ENCODE peak calls at places on chromosomes 2 and 18, in nine cellular contexts. A, E, B, Z, M, T, D, F and V are unnamed samples.

GRCh38 chr2:75515584-75516368 is 45.0 kb downstream of the EVA1A start:
- DNase-seq in T (no peak), M (no peak), D (no peak), A (no peak), Z (no peak), E (no peak), F (no peak), B (no peak), V (no peak)

GRCh38 chr2:43525506-43525905 is 70.3 kb downstream of the THADA start:
- DNase-seq in Z (no peak), A (no peak), M (no peak), T (no peak), B (no peak), D (no peak), E (no peak), F (no peak), V (no peak)

GRCh38 chr2:159155315-159155714 is 131.2 kb downstream of the WDSUB1 start:
- DNase-seq in D (no peak), E (no peak), Z (no peak), T (peak), B (no peak), F (no peak), M (no peak), A (no peak), V (no peak)

GRCh38 chr2:37324536-37324785 is 172 bp downstream of the PRKD3 start:
- DNase-seq in A (peak), B (no peak), T (peak), E (peak), Z (peak), F (peak), D (no peak), M (no peak), V (peak)

GRCh38 chr2:237193436-237193835 is 107.7 kb downstream of the COPS8 start:
- DNase-seq in T (no peak), M (no peak), B (no peak), F (no peak), A (no peak), Z (no peak), E (no peak), D (no peak), V (no peak)

GRCh38 chr2:5007596-5007995 is 684.6 kb upstream of the SOX11 start:
- DNase-seq in T (no peak), A (no peak), F (no peak), B (no peak), E (no peak), Z (no peak), D (no peak), M (no peak), V (no peak)

GRCh38 chr2:1502891-1503304 is 89.6 kb downstream of the TPO start:
- DNase-seq in A (no peak), F (peak), D (no peak), M (no peak), E (no peak), T (no peak), B (no peak), Z (no peak), V (no peak)

GRCh38 chr18:41265047-41265446 is 690.0 kb upstream of the PIK3C3 start:
- DNase-seq in D (no peak), F (no peak), T (peak), A (peak), M (no peak), B (no peak), E (peak), Z (no peak), V (no peak)

GRCh38 chr2:27379840-27380625 is 501 bp downstream of the ZNF513 start:
- DNase-seq in A (peak), E (peak), D (no peak), B (no peak), F (peak), M (no peak), T (peak), Z (no peak), V (peak)

GRCh38 chr2:238686223-238686622 is 161.7 kb upstream of the TWIST2 start:
- DNase-seq in M (no peak), Z (no peak), E (no peak), A (no peak), T (no peak), B (no peak), D (no peak), F (no peak), V (no peak)

GRCh38 chr2:204260162-204260877 is 285.0 kb upstream of the PARD3B start:
- DNase-seq in Z (no peak), F (peak), A (peak), T (peak), E (peak), B (peak), D (peak), M (peak), V (peak)

GRCh38 chr18:14949800-14950415 is 201.9 kb downstream of the ANKRD30B start:
- DNase-seq in D (no peak), M (no peak), A (no peak), E (no peak), F (no peak), T (no peak), Z (no peak), B (no peak), V (no peak)

DNA sequence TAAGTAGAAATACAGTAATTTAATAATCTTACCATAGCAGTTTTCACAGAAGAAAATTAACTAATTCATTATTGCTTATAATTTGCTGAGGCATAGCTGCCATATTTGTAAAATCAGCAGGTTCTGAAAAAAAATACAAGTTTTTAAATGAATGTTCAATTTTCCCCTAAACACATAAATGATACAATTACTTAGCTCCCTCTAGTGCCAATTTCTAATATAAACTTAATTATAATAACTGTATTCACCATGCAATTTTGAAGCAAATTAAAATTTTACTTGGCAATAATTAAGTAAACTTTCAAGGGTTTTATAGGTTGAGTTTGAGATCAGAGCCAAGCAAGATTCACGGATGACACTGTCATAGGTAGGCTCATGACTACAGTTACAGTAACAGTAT is 1321.6 kb upstream of the ACVR2A start:
- DNase-seq in Z (no peak), F (no peak), B (no peak), T (peak), A (peak), M (peak), D (no peak), E (peak), V (no peak)
- TF ChIP-seq CTCF in Z (no peak), F (no peak), B (no peak), T (no peak), A (peak), M (no peak), D (no peak), E (peak), V (peak)

GRCh38 chr2:113723411-113723810 is 33.0 kb downstream of the SLC35F5 start:
- DNase-seq in F (no peak), B (no peak), T (no peak), Z (no peak), E (no peak), D (no peak), M (no peak), A (no peak), V (no peak)

GRCh38 chr2:113724010-113724409 is 32.4 kb downstream of the SLC35F5 start:
- DNase-seq in F (no peak), D (no peak), T (no peak), A (no peak), Z (no peak), E (no peak), M (no peak), B (no peak), V (no peak)

GRCh38 chr2:113716291-113716690 is 40.2 kb downstream of the SLC35F5 start:
- DNase-seq in Z (no peak), T (no peak), E (peak), F (no peak), D (no peak), B (no peak), A (peak), M (no peak), V (peak)

DNA sequence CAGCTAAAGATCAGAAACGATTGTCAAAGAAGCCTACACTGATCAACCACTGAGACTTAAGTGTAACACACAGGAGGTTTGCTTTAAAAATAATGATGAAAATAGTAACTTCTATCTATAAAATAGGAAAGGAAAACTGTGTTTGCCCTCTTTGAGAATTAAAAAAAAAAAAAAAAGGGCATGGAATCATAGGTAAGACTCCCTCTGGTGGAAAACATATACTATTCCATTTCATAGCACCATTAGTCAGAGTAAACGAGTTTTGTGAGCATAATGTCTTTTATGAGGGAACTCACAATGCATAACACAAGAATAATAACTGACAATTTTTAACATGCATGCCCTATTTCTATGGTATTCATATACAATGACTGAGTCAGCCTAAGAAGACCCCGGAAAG is 36.3 kb downstream of the SLC35F5 start:
- DNase-seq in T (peak), Z (no peak), A (peak), E (peak), B (no peak), F (no peak), M (no peak), D (no peak), V (no peak)
- TF ChIP-seq CTCF in T (no peak), Z (peak), A (peak), E (peak), B (peak), F (peak), M (no peak), D (peak), V (peak)

GRCh38 chr2:166180951-166181812 is 53.4 kb upstream of the SCN1A start:
- DNase-seq in T (peak), M (peak), A (peak), E (peak), Z (no peak), F (no peak), B (peak), D (peak), V (peak)
- TF ChIP-seq CTCF in T (peak), M (peak), A (peak), E (peak), Z (no peak), F (no peak), B (peak), D (peak), V (peak)

DNA sequence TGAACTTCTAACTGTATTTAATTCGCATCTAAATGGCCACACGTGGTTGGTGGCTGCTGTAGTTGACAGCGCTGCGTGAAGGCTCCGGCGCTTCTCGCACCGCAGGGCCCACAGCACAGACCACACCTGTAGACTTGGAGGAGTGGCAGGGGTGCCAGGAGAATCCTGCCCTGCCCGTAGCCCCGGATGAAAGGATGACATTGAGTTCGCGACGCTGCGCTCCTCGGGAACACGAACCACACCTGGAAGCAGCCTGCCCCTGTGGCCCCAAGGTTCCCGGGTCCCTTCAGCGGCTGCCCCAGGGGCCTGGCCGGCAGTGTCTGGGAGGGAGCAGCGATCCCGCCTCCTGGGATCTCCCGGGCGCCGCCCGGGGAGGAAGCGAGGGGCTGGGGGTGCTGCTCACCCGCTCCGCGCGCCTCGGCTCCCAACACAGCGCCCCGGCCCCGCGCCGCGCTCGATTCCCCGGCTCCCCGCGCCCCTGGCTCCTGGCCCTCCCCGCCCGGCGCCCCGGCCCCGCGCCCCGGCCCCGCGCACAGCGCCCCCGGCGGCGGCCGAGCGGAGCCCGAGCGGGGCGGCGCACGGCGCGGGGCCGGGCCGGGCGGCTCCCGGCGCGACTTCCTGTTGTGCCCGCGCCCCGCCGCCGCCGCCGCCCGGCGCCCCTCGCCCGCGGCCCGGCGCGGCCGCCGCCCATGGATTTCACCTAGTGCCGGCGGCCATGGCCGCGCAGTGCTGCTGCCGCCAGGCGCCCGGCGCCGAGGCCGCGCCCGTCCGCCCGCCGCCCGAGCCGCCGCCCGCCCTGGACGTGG is at the start of gene RNPEPL1:
- DNase-seq in F (peak), B (no peak), A (peak), E (no peak), M (peak), D (no peak), T (peak), Z (no peak), V (peak)
- TF ChIP-seq CTCF in F (peak), B (peak), A (no peak), E (no peak), M (no peak), D (no peak), T (no peak), Z (no peak), V (peak)

DNA sequence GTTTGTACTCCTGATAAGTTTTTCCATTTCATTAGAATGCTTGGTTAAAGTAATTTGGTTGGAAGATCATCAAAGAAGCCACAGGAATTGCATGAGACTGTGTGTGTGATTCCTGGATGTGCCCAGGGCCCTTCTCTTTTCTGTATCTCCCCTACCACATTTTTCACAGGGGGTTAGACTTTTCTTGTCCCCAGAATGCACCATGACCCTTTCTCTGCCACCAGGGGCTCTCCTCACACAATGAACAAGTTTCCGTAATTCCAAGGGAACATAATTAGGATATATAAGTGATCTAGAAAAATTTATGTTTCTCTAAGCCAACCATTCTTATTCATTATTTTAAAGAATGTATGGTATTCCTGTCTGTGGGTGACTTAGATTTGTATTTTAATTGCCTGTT is 291.8 kb downstream of the NEDD4L start:
- DNase-seq in Z (no peak), T (no peak), B (no peak), E (no peak), M (no peak), A (no peak), F (no peak), D (no peak), V (no peak)
- TF ChIP-seq CTCF in Z (no peak), T (no peak), B (peak), E (peak), M (no peak), A (peak), F (no peak), D (peak), V (peak)

DNA sequence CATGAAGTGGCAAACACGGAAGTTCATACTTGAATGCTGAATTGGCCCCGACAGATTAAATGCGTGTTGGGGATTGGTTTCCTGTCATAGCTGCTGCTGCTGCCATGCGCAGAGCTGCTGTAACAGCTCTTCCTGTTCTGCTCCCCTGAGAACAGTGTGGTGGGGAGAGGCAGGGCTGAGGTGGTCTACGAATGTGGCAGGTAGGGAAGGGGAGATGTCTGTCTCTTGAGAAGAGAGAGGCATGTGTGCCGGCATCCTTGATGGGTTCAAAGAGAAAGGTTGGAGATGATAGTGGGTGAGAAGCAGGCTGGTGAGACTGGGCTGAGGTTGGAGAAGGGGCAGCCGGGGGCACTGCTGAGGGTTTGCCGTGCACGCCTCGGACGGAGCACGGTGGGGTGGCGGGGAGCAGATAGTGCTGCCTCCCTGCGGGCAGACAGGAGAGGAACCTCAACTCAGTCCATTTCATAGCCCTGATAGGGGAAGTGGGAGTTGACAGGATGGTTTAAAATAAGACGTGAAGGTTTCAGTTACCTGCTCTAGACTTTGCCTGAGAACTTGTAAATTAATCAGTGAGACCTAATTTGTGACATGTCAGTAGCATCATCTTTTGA is 46.1 kb downstream of the TMEM185B start:
- DNase-seq in M (peak), A (no peak), T (peak), E (no peak), F (no peak), Z (peak), B (no peak), D (no peak), V (no peak)
- TF ChIP-seq CTCF in M (peak), A (no peak), T (peak), E (peak), F (no peak), Z (peak), B (no peak), D (no peak), V (no peak)

GRCh38 chr2:46780411-46780800 is 135.2 kb downstream of the MCFD2 start:
- DNase-seq in B (no peak), M (no peak), A (peak), Z (no peak), F (peak), D (no peak), E (peak), T (no peak), V (no peak)

GRCh38 chr2:46781468-46782189 is 134.0 kb downstream of the MCFD2 start:
- DNase-seq in M (no peak), B (no peak), Z (no peak), D (no peak), F (peak), E (peak), T (no peak), A (no peak), V (no peak)

GRCh38 chr2:46780801-46781445 is 134.7 kb downstream of the MCFD2 start:
- DNase-seq in E (peak), D (no peak), B (peak), T (no peak), Z (no peak), A (peak), M (no peak), F (peak), V (no peak)

GRCh38 chr2:46778516-46778915 is 137.1 kb downstream of the MCFD2 start:
- DNase-seq in B (no peak), E (no peak), F (no peak), A (no peak), Z (no peak), M (no peak), D (no peak), T (no peak), V (no peak)

GRCh38 chr2:46779447-46779941 is 136.1 kb downstream of the MCFD2 start:
- DNase-seq in F (peak), E (peak), M (no peak), A (peak), T (peak), D (no peak), B (no peak), Z (no peak), V (no peak)
- TF ChIP-seq CTCF in F (no peak), E (no peak), M (no peak), A (no peak), T (no peak), D (no peak), B (no peak), Z (no peak), V (no peak)

GRCh38 chr18:26943906-26944305 is 78.4 kb upstream of the AQP4 start:
- DNase-seq in A (no peak), D (no peak), B (no peak), F (no peak), T (peak), E (no peak), Z (no peak), M (no peak), V (no peak)

GRCh38 chr18:26948703-26949102 is 83.2 kb upstream of the AQP4 start:
- DNase-seq in F (no peak), B (no peak), E (no peak), M (no peak), T (no peak), D (no peak), A (no peak), Z (no peak), V (no peak)
- TF ChIP-seq CTCF in F (no peak), B (no peak), E (no peak), M (no peak), T (no peak), D (no peak), A (no peak), Z (no peak), V (no peak)

GRCh38 chr2:9138507-9139085 is 68.0 kb upstream of the ASAP2 start:
- DNase-seq in A (no peak), T (no peak), F (no peak), B (no peak), Z (no peak), D (no peak), M (peak), E (no peak), V (no peak)
- TF ChIP-seq CTCF in A (peak), T (peak), F (no peak), B (peak), Z (no peak), D (peak), M (peak), E (peak), V (no peak)